ENCODE peak calls at places on chromosomes 2 and 18, in four cellular contexts. P, D, V and O are unnamed samples.

GRCh38 chr2:240231838-240232244 is 91.4 kb upstream of the OTOS start:
- DNase-seq in P (no peak), D (no peak), V (no peak), O (no peak)

GRCh38 chr2:191625016-191625415 is 52.9 kb upstream of the NABP1 start:
- DNase-seq in P (no peak), D (no peak), V (no peak), O (peak)

GRCh38 chr2:46655551-46656436 is 176.4 kb downstream of the TMEM247 start:
- DNase-seq in P (no peak), D (no peak), V (no peak), O (no peak)

GRCh38 chr18:48820483-48821250 is 130.1 kb downstream of the SMAD7 start:
- DNase-seq in P (no peak), D (no peak), V (no peak), O (no peak)

GRCh38 chr2:113117594-113118262 is 9.7 kb upstream of the IL1RN start:
- DNase-seq in P (peak), D (no peak), V (no peak), O (no peak)

GRCh38 chr18:55577812-55578539 is 10.0 kb downstream of the TCF4 start:
- DNase-seq in P (no peak), D (peak), V (no peak), O (no peak)

GRCh38 chr2:230874456-230874855 is 9.7 kb downstream of the ITM2C start:
- DNase-seq in P (no peak), D (no peak), V (no peak), O (no peak)

GRCh38 chr2:205867371-205867770 is 185.1 kb downstream of the NRP2 start:
- DNase-seq in P (no peak), D (no peak), V (no peak), O (no peak)

GRCh38 chr2:240239325-240239724 is 98.9 kb upstream of the OTOS start:
- DNase-seq in P (no peak), D (no peak), V (no peak), O (no peak)

GRCh38 chr2:121527009-121527682 is 3.5 kb upstream of the RNU4ATAC start:
- DNase-seq in P (no peak), D (no peak), V (no peak), O (no peak)

GRCh38 chr2:137333386-137333972 is 568.1 kb downstream of the THSD7B start:
- DNase-seq in P (no peak), D (no peak), V (no peak), O (peak)

GRCh38 chr2:206764673-206765241 is 371 bp downstream of the MDH1B start:
- DNase-seq in P (no peak), D (peak), V (no peak), O (peak)

GRCh38 chr18:33761363-33761762 is 183.3 kb downstream of the ASXL3 start:
- DNase-seq in P (peak), D (no peak), V (peak), O (peak)

GRCh38 chr2:204486855-204487254 is 58.4 kb upstream of the PARD3B start:
- DNase-seq in P (no peak), D (no peak), V (no peak), O (no peak)

GRCh38 chr2:16495812-16496211 is 169.8 kb downstream of the CYRIA start:
- DNase-seq in P (no peak), D (no peak), V (no peak), O (no peak)

GRCh38 chr2:231933916-231934401 is 7.8 kb upstream of the NPPC start:
- DNase-seq in P (no peak), D (no peak), V (no peak), O (no peak)

GRCh38 chr2:196453613-196454047 is 185.9 kb upstream of the CCDC150 start:
- DNase-seq in P (peak), D (peak), V (peak), O (peak)

GRCh38 chr18:23105581-23106219 is 29.6 kb upstream of the CABLES1 start:
- DNase-seq in P (no peak), D (no peak), V (no peak), O (no peak)

GRCh38 chr2:166651991-166652390 is 157.9 kb upstream of the SCN7A start:
- DNase-seq in P (no peak), D (no peak), V (no peak), O (no peak)

GRCh38 chr2:112149866-112150435 is 11.8 kb downstream of the FBLN7 start:
- DNase-seq in P (no peak), D (no peak), V (no peak), O (no peak)

GRCh38 chr2:127735537-127736399 is 34.5 kb downstream of the SFT2D3 start:
- DNase-seq in P (no peak), D (no peak), V (no peak), O (no peak)

GRCh38 chr2:215900203-215900611 is 113.1 kb downstream of the MREG start:
- DNase-seq in P (peak), D (no peak), V (no peak), O (no peak)

GRCh38 chr2:111123751-111124150 is 3.0 kb downstream of the BCL2L11 start:
- DNase-seq in P (no peak), D (no peak), V (no peak), O (no peak)

GRCh38 chr2:217270801-217271121 is 410.9 kb upstream of the TNP1 start:
- DNase-seq in P (no peak), D (no peak), V (no peak), O (no peak)

GRCh38 chr18:52750995-52751394 is 411.0 kb downstream of the DCC start:
- DNase-seq in P (no peak), D (no peak), V (no peak), O (peak)

GRCh38 chr2:152500336-152500735 is 165.4 kb downstream of the FMNL2 start:
- DNase-seq in P (no peak), D (peak), V (no peak), O (no peak)

GRCh38 chr18:25351773-25352628 is at the start of gene ZNF521:
- DNase-seq in P (peak), D (peak), V (peak), O (peak)
- TF ChIP-seq EZH2 in P (no peak), D (no peak), V (no peak), O (no peak)

GRCh38 chr2:120007851-120008250 is 5.0 kb upstream of the EPB41L5 start:
- DNase-seq in P (no peak), D (no peak), V (peak), O (no peak)
- H2AFZ ChIP-seq in P (no peak), D (no peak), V (peak), O (no peak)

DNA sequence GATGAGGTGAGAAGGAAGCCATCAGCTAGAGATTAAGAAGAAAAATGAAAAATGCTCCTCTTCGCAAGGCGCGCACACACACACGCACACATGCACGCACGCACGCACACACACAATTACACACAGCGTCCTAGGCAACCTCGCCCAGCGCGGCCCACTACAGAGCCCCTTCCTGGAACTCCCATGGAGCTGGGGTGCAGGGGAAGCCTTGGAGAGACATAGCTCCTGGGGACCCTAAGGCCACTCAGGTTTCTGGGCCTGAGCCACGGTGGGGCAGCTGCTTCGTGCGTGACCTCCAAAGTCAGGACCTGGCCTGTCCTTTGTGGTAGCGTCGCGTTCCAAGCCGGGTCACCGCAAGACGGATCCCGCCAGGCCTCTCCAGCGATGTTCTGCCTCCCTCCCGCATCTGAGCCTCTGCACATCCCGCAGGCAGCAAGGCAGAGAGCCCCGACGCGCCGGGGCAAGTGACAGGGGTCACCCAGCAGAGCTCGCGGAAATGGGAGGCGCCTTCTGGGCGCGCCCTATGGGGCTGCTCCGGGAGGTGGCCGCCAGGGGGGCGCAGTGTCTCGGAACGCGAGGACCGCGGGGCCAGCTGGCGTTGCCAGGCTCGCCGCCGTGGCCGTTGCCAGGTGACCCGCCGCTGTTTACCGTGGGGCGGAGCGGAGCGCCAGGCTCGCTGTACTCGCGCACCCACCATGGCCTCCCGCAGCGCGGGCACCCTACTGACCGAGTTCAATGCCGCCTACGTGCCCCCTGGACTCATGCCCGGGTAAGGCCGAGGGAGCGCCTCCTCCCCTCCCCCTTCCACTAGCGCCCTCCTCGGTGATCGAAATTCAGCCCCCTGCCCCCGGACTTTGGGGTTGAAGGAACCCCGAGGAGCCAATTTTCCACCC is 79.0 kb downstream of the CIB4 start:
- DNase-seq in P (no peak), D (peak), V (no peak), O (no peak)
- TF ChIP-seq EZH2phosphoT487 in P (no peak), D (no peak), V (no peak), O (no peak)

GRCh38 chr2:161030260-161031063 is 129.8 kb upstream of the TANK start:
- DNase-seq in P (peak), D (no peak), V (no peak), O (no peak)

GRCh38 chr2:161029321-161029720 is 130.9 kb upstream of the TANK start:
- DNase-seq in P (no peak), D (no peak), V (no peak), O (no peak)

GRCh38 chr2:161032635-161033034 is 127.6 kb upstream of the TANK start:
- DNase-seq in P (no peak), D (no peak), V (no peak), O (no peak)

GRCh38 chr2:161033059-161033660 is 127.1 kb upstream of the TANK start:
- DNase-seq in P (peak), D (no peak), V (no peak), O (no peak)

DNA sequence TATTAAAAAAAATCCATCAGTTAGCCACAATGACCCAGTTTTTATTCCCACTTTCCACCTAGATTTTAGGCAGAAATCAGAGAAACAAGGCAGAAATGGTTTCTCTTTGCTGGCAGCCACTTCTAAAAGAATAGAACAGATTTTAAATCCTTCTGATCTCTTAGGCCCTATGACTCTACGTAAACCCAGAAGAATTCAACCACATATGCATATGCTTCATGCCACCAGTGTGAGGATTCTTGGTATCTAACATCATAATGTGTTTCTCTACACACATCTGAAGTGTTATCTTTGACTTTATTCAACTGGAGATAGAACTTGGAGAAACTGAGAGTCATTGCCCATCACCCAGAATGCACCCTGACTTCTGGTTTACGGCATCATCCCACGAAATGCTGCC is 128.7 kb upstream of the TANK start:
- DNase-seq in P (no peak), D (no peak), V (no peak), O (no peak)
- TF ChIP-seq EZH2 in P (no peak), D (no peak), V (no peak), O (no peak)

GRCh38 chr2:238999290-238999741 is 151.4 kb downstream of the TWIST2 start:
- DNase-seq in P (no peak), D (no peak), V (no peak), O (no peak)

GRCh38 chr2:239000500-239001073 is 152.7 kb downstream of the TWIST2 start:
- DNase-seq in P (no peak), D (no peak), V (no peak), O (no peak)

GRCh38 chr2:238998775-238999174 is 150.9 kb downstream of the TWIST2 start:
- DNase-seq in P (no peak), D (no peak), V (no peak), O (no peak)

GRCh38 chr2:239001794-239002193 is 153.9 kb downstream of the TWIST2 start:
- DNase-seq in P (no peak), D (no peak), V (no peak), O (no peak)

DNA sequence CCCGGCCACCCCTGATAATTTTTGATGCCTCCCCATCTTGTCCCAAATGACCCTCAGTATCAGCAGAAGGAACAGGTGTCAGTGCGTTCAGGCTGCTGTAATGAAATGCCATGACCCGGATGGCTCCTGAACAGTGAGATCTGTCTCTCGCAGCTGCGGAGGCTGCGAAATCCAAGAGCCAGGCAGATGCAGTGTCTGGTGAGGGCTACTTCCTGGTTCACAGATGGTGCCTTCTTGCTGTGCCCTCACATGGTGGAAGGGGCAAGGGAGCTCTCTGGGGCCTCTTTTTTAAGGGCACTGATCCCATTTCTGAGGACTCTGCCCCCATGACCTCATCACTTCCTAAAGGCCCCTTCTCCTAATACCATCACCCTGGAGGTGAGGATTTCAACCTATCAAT is 152.2 kb downstream of the TWIST2 start:
- DNase-seq in P (no peak), D (no peak), V (no peak), O (no peak)
- H2AFZ ChIP-seq in P (no peak), D (no peak), V (no peak), O (no peak)

DNA sequence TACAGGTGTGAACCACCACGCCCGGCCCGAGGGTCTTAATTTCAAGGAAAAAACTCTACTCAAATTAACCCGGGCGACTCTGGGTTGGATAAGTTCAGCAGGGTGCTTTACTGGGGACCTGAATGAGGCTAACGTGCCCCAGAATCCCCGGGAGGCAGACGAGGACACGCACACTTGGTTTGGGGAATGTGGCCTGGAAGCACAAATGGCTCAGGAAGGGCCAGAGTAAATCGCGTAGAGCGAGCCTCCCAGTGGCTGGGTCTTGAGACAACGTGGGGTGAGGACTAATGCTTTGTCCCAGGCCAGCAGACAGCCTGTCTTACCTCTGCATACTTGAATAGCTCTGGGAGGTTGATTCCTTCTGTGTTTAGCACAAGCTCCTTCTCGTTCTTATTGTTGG is 75.8 kb downstream of the POLR1A start:
- DNase-seq in P (no peak), D (no peak), V (no peak), O (no peak)
- TF ChIP-seq EZH2phosphoT487 in P (no peak), D (no peak), V (no peak), O (no peak)

DNA sequence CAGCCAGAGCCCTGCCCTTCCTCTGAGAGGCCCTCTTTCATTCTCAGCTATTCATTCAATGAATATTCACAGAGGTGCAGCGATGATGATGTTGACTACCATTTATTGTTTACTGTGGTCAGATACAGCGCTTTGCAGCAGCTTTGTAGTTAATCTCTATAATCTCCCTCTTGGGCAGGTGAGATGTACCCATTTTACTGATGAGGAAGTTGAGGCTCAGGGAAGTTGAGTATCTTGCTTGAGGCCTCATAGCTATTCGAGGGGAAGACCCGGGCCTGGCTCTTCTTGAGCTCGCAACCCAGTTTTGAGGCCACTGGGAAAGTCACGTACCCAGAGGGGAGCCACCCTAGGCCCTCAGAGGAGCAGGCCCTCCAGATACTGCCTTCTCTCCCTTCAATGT is 9.9 kb downstream of the INHBB start:
- DNase-seq in P (no peak), D (no peak), V (no peak), O (no peak)
- TF ChIP-seq EZH2 in P (no peak), D (no peak), V (no peak), O (no peak)

GRCh38 chr2:150548527-150548926 is 61.1 kb upstream of the RND3 start:
- DNase-seq in P (peak), D (peak), V (peak), O (no peak)
- H2AFZ ChIP-seq in P (no peak), D (no peak), V (no peak), O (no peak)